ENCODE peak calls at places on chromosome 11, in five cellular contexts. One of them, this sample, is unnamed.

GRCh38 chr11:9302448-9302847 is 11.9 kb downstream of the TMEM41B start:
- DNase-seq in fibroblast of the conjunctiva: no peak
- DNase-seq in effector CD4-positive, alpha-beta T cell: no peak
- DNase-seq in ecto neural progenitor cell: no peak
- DNase-seq in mucosa of descending colon: no peak
- DNase-seq in this sample: no peak

GRCh38 chr11:2376751-2377451 is at the start of gene CD81:
- DNase-seq in fibroblast of the conjunctiva: no peak
- DNase-seq in effector CD4-positive, alpha-beta T cell: peak; percentile 63
- DNase-seq in ecto neural progenitor cell: peak; percentile 90
- DNase-seq in mucosa of descending colon: peak; percentile 79
- DNase-seq in this sample: no peak

GRCh38 chr11:69012092-69013008 is 696 bp downstream of the MRGPRF start:
- DNase-seq in fibroblast of the conjunctiva: no peak
- DNase-seq in effector CD4-positive, alpha-beta T cell: no peak
- DNase-seq in ecto neural progenitor cell: no peak
- DNase-seq in mucosa of descending colon: no peak
- DNase-seq in this sample: no peak

GRCh38 chr11:1781593-1781975 is 17.9 kb upstream of the CTSD start:
- DNase-seq in fibroblast of the conjunctiva: no peak
- DNase-seq in effector CD4-positive, alpha-beta T cell: no peak
- DNase-seq in ecto neural progenitor cell: no peak
- DNase-seq in mucosa of descending colon: no peak
- DNase-seq in this sample: no peak

GRCh38 chr11:72711141-72711540 is 36.9 kb upstream of the PDE2A start:
- DNase-seq in fibroblast of the conjunctiva: no peak
- DNase-seq in effector CD4-positive, alpha-beta T cell: no peak
- DNase-seq in ecto neural progenitor cell: no peak
- DNase-seq in mucosa of descending colon: no peak
- DNase-seq in this sample: no peak

GRCh38 chr11:77729063-77729462 is 91.5 kb downstream of the RSF1 start:
- DNase-seq in fibroblast of the conjunctiva: no peak
- DNase-seq in effector CD4-positive, alpha-beta T cell: no peak
- DNase-seq in ecto neural progenitor cell: no peak
- DNase-seq in mucosa of descending colon: no peak
- DNase-seq in this sample: no peak

GRCh38 chr11:299951-300735 is 817 bp upstream of the IFITM5 start:
- DNase-seq in fibroblast of the conjunctiva: no peak
- DNase-seq in effector CD4-positive, alpha-beta T cell: no peak
- DNase-seq in ecto neural progenitor cell: no peak
- DNase-seq in mucosa of descending colon: peak; percentile 48
- DNase-seq in this sample: no peak

GRCh38 chr11:67665537-67666302 is 8.7 kb downstream of the ALDH3B2 start:
- DNase-seq in fibroblast of the conjunctiva: no peak
- DNase-seq in effector CD4-positive, alpha-beta T cell: no peak
- DNase-seq in ecto neural progenitor cell: no peak
- DNase-seq in mucosa of descending colon: no peak
- DNase-seq in this sample: no peak

GRCh38 chr11:12502950-12503579 is 125.7 kb downstream of the PARVA start:
- DNase-seq in fibroblast of the conjunctiva: no peak
- DNase-seq in effector CD4-positive, alpha-beta T cell: no peak
- DNase-seq in ecto neural progenitor cell: peak; percentile 40
- DNase-seq in mucosa of descending colon: no peak
- DNase-seq in this sample: no peak

GRCh38 chr11:73931039-73931645 is 19.7 kb upstream of the DNAJB13 start:
- DNase-seq in fibroblast of the conjunctiva: peak; percentile 59
- DNase-seq in effector CD4-positive, alpha-beta T cell: no peak
- DNase-seq in ecto neural progenitor cell: peak; percentile 57
- DNase-seq in mucosa of descending colon: no peak
- DNase-seq in this sample: peak; percentile 54

GRCh38 chr11:12888525-12889158 is 120.5 kb upstream of the RASSF10 start:
- DNase-seq in fibroblast of the conjunctiva: peak; percentile 89
- DNase-seq in effector CD4-positive, alpha-beta T cell: peak; percentile 60
- DNase-seq in ecto neural progenitor cell: peak; percentile 83
- DNase-seq in mucosa of descending colon: peak; percentile 64
- DNase-seq in this sample: peak; percentile 81

GRCh38 chr11:96309001-96309642 is 33.9 kb downstream of the MAML2 start:
- DNase-seq in fibroblast of the conjunctiva: no peak
- DNase-seq in effector CD4-positive, alpha-beta T cell: no peak
- DNase-seq in ecto neural progenitor cell: no peak
- DNase-seq in mucosa of descending colon: no peak
- DNase-seq in this sample: no peak

GRCh38 chr11:19577849-19578619 is 134.6 kb upstream of the NAV2 start:
- DNase-seq in fibroblast of the conjunctiva: peak; percentile 57
- DNase-seq in effector CD4-positive, alpha-beta T cell: no peak
- DNase-seq in ecto neural progenitor cell: no peak
- DNase-seq in mucosa of descending colon: no peak
- DNase-seq in this sample: no peak

GRCh38 chr11:92302766-92303165 is 78.1 kb downstream of the FAT3 start:
- DNase-seq in fibroblast of the conjunctiva: no peak
- DNase-seq in effector CD4-positive, alpha-beta T cell: no peak
- DNase-seq in ecto neural progenitor cell: no peak
- DNase-seq in mucosa of descending colon: no peak
- DNase-seq in this sample: no peak

GRCh38 chr11:72224587-72225410 is at the start of gene INPPL1:
- DNase-seq in fibroblast of the conjunctiva: no peak
- DNase-seq in effector CD4-positive, alpha-beta T cell: peak; percentile 19
- DNase-seq in ecto neural progenitor cell: peak; percentile 65
- DNase-seq in mucosa of descending colon: peak; percentile 73
- DNase-seq in this sample: no peak